ENCODE peak calls at places on chromosomes 5 and 9, in six cellular contexts. D is LoVo, U is HepG2, M is NCI-H748 treated with DMSO at 0.1 percent for 48 hours, R is AG04449, X is DMS53. G is an unnamed sample.

GRCh38 chr9:110842976-110843375 is 174.4 kb downstream of the MUSK start:
- DNase-seq in D (no peak), U (no peak), M (no peak), R (no peak), X (no peak), G (no peak)

GRCh38 chr9:21413089-21414023 is 4.4 kb downstream of the IFNA8 start:
- DNase-seq in D (no peak), U (no peak), M (no peak), R (no peak), X (peak; percentile 22), G (no peak)

GRCh38 chr5:122064992-122065391 is 13.1 kb downstream of the LOX start:
- DNase-seq in D (no peak), U (no peak), M (no peak), R (no peak), X (no peak), G (no peak)

GRCh38 chr5:151465476-151465875 is 18.1 kb downstream of the SLC36A1 start:
- DNase-seq in D (no peak), U (no peak), M (no peak), R (no peak), X (no peak), G (no peak)

GRCh38 chr9:68418259-68418845 is 61.9 kb downstream of the PGM5 start:
- DNase-seq in D (no peak), U (no peak), M (no peak), R (no peak), X (no peak), G (no peak)

GRCh38 chr9:75891277-75892167 is 1.0 kb downstream of the PCSK5 start:
- DNase-seq in D (peak; percentile 13), U (no peak), M (no peak), R (no peak), X (peak; percentile 43), G (no peak)

GRCh38 chr5:178332096-178332780 is 99.6 kb upstream of the PHYKPL start:
- DNase-seq in D (no peak), U (no peak), M (no peak), R (no peak), X (no peak), G (no peak)

GRCh38 chr5:171629221-171630005 is 156.2 kb upstream of the SMIM23 start:
- DNase-seq in D (no peak), U (no peak), M (no peak), R (no peak), X (peak; percentile 80), G (no peak)

GRCh38 chr5:13985736-13986418 is 41.4 kb upstream of the DNAH5 start:
- DNase-seq in D (peak; percentile 75), U (peak; percentile 42), M (no peak), R (peak; percentile 31), X (peak; percentile 54), G (no peak)

GRCh38 chr9:95189230-95190098 is 128.0 kb downstream of the FANCC start:
- DNase-seq in D (no peak), U (peak; percentile 35), M (no peak), R (peak; percentile 54), X (no peak), G (no peak)

GRCh38 chr9:112654282-112654681 is 63.6 kb downstream of the INIP start:
- DNase-seq in D (no peak), U (no peak), M (no peak), R (no peak), X (no peak), G (no peak)

G was measured in T follicular helper cell.